ENCODE peak calls at places on chromosome 19, in six cellular contexts. M is effector memory CD8-positive, alpha-beta T cell; F is T-cell; Z is memory B cell; P is stimulated activated naive CD8-positive, alpha-beta T cell treated with anti-CD3 and anti-CD28 coated beads, Interleukin-15, Interleukin-2, amounts not matched to agents 100 U/mL and 50 U/mL, for 24 hours; V is natural killer cell. X is an unnamed sample.

GRCh38 chr19:13102416-13102665 is 317 bp downstream of the LYL1 start:
- ATAC-seq in P (no peak), M (no peak), F (no peak), Z (no peak), V (no peak), X (no peak)

GRCh38 chr19:1631557-1632100 is 20.8 kb downstream of the TCF3 start:
- ATAC-seq in Z (no peak), F (no peak), M (no peak), P (no peak), V (no peak), X (no peak)

GRCh38 chr19:1453525-1454371 is 3.8 kb downstream of the APC2 start:
- ATAC-seq in V (no peak), Z (no peak), P (no peak), F (no peak), M (no peak), X (no peak)

GRCh38 chr19:1283917-1284292 is 1.8 kb upstream of the EFNA2 start:
- ATAC-seq in F (no peak), M (no peak), V (no peak), Z (no peak), P (no peak), X (no peak)

GRCh38 chr19:18741566-18742121 is 49.5 kb downstream of the COMP start:
- ATAC-seq in Z (no peak), F (no peak), V (no peak), M (no peak), P (no peak), X (no peak)

GRCh38 chr19:34310494-34310981 is 54.5 kb upstream of the GPI start:
- ATAC-seq in V (no peak), Z (peak; percentile 54), M (no peak), F (peak; percentile 31), P (no peak), X (no peak)

GRCh38 chr19:30742539-30742938 is 370.4 kb downstream of the ZNF536 start:
- ATAC-seq in V (no peak), M (no peak), F (no peak), P (no peak), Z (no peak), X (no peak)

GRCh38 chr19:49324801-49325491 is at the start of gene SLC6A16:
- ATAC-seq in P (no peak), Z (no peak), F (no peak), V (no peak), M (no peak), X (no peak)

GRCh38 chr19:51507640-51508058 is 6.0 kb upstream of the SIGLEC12 start:
- ATAC-seq in M (no peak), F (no peak), Z (no peak), P (no peak), V (no peak), X (no peak)

GRCh38 chr19:10655457-10656312 is 1.5 kb downstream of the ILF3 start:
- ATAC-seq in V (no peak), Z (no peak), F (no peak), M (no peak), P (no peak), X (no peak)

GRCh38 chr19:27676877-27677276 is 1536.1 kb downstream of the UQCRFS1 start:
- ATAC-seq in Z (no peak), F (no peak), P (no peak), V (no peak), M (no peak), X (no peak)

GRCh38 chr19:45623984-45624383 is 15.2 kb downstream of the EML2 start:
- ATAC-seq in V (no peak), F (no peak), M (no peak), Z (no peak), P (no peak), X (no peak)

GRCh38 chr19:1836458-1837221 is 11.6 kb downstream of the REXO1 start:
- ATAC-seq in V (no peak), P (no peak), M (no peak), Z (no peak), F (no peak), X (no peak)

GRCh38 chr19:1052349-1052967 is 12.6 kb downstream of the ABCA7 start:
- ATAC-seq in F (no peak), Z (no peak), P (no peak), M (no peak), V (no peak), X (no peak)

GRCh38 chr19:17974551-17974950 is 7.6 kb downstream of the KCNN1 start:
- ATAC-seq in Z (no peak), M (no peak), V (no peak), P (no peak), F (no peak), X (no peak)

GRCh38 chr19:44644391-44645016 is 794 bp downstream of the PVR start:
- ATAC-seq in M (no peak), F (no peak), V (peak; percentile 33), P (no peak), Z (no peak), X (no peak)

GRCh38 chr19:46875657-46876056 is 14.9 kb downstream of the ARHGAP35 start:
- ATAC-seq in M (no peak), F (no peak), P (no peak), Z (no peak), V (no peak), X (no peak)

GRCh38 chr19:27972291-27973040 is 1240.5 kb downstream of the UQCRFS1 start:
- ATAC-seq in V (no peak), P (no peak), F (no peak), Z (no peak), M (no peak), X (no peak)

GRCh38 chr19:4130635-4131438 is 6.9 kb upstream of the MAP2K2 start:
- ATAC-seq in V (no peak), F (no peak), Z (no peak), M (no peak), P (no peak), X (no peak)

GRCh38 chr19:5893907-5894703 is 9.5 kb downstream of the NDUFA11 start:
- ATAC-seq in M (no peak), F (no peak), P (no peak), Z (no peak), V (no peak), X (no peak)

GRCh38 chr19:19602136-19602712 is 16.3 kb downstream of the PBX4 start:
- ATAC-seq in M (peak; percentile 6), F (peak; percentile 17), Z (no peak), P (no peak), V (no peak), X (no peak)

GRCh38 chr19:41297628-41298326 is 12.2 kb upstream of the CCDC97 start:
- ATAC-seq in M (peak; percentile 47), Z (peak; percentile 82), V (peak; percentile 57), P (peak; percentile 22), F (no peak), X (peak; percentile 16)

GRCh38 chr19:9037415-9038062 is 27.3 kb upstream of the MUC16 start:
- ATAC-seq in V (no peak), F (no peak), Z (no peak), P (no peak), M (no peak), X (no peak)

GRCh38 chr19:1947651-1948209 is 6.8 kb downstream of the CSNK1G2 start:
- ATAC-seq in F (no peak), Z (no peak), M (no peak), V (no peak), P (no peak), X (no peak)

GRCh38 chr19:3122512-3122870 is 13.3 kb upstream of the GNA15 start:
- ATAC-seq in F (no peak), V (no peak), P (no peak), M (no peak), Z (no peak), X (no peak)

GRCh38 chr19:39360599-39360998 is 18.4 kb downstream of the SAMD4B start:
- ATAC-seq in V (no peak), F (no peak), M (no peak), P (no peak), Z (no peak), X (no peak)

GRCh38 chr19:13834308-13834790 is 39.1 kb downstream of the ZSWIM4 start:
- ATAC-seq in Z (no peak), P (no peak), M (no peak), V (no peak), F (no peak), X (no peak)

GRCh38 chr19:7729211-7729610 is 2.7 kb downstream of the CLEC4G start:
- ATAC-seq in M (no peak), P (peak; percentile 39), Z (peak; percentile 68), F (no peak), V (peak; percentile 25), X (no peak)

GRCh38 chr19:40410030-40410389 is 3.2 kb downstream of the PRX start:
- ATAC-seq in M (no peak), F (no peak), Z (peak; percentile 70), P (no peak), V (no peak), X (no peak)

GRCh38 chr19:45934551-45935230 is 20.1 kb upstream of the NANOS2 start:
- ATAC-seq in P (no peak), M (no peak), V (no peak), Z (no peak), F (no peak), X (no peak)

GRCh38 chr19:4303778-4304508 is 455 bp upstream of the FSD1 start:
- ATAC-seq in Z (no peak), V (peak; percentile 75), M (peak; percentile 75), F (no peak), P (no peak), X (no peak)

X was measured in activated CD4-positive, CD25-positive, alpha-beta regulatory T cell treated with anti-CD3 and anti-CD28 coated beads, Interleukin-2, amount 50 U/mL, for 24 hours.